ENCODE peak calls at places on chromosomes 1 and 21, in nine cellular contexts. M is left ventricle myocardium inferior, D is PC-3, P is left lung, Z is psoas muscle, Y is fibroblast of lung, F is AG09309, V is heart left ventricle, T is body of pancreas. R is an unnamed sample.

GRCh38 chr21:43775190-43775589 is 918 bp downstream of the CSTB start:
- DNase-seq in V (no peak), Y (no peak), Z (peak; percentile 45), P (no peak), T (no peak), F (no peak), M (no peak), D (no peak), R (no peak)

GRCh38 chr1:202023033-202023433 is 12.6 kb downstream of the ELF3 start:
- DNase-seq in F (no peak), Y (no peak), Z (no peak), P (peak; percentile 79), M (no peak), T (peak; percentile 78), V (no peak), D (peak; percentile 93), R (no peak)

GRCh38 chr21:15289896-15290841 is 225.4 kb upstream of the NRIP1 start:
- DNase-seq in F (no peak), D (no peak), T (peak; percentile 88), V (peak; percentile 63), M (peak; percentile 16), Y (no peak), P (peak; percentile 44), Z (peak; percentile 79), R (no peak)

GRCh38 chr1:239315623-239316217 is 70.6 kb upstream of the CHRM3 start:
- DNase-seq in Z (no peak), V (no peak), T (no peak), M (no peak), F (no peak), P (no peak), D (no peak), Y (no peak), R (no peak)

GRCh38 chr1:68174173-68175113 is 57.9 kb downstream of the WLS start:
- DNase-seq in D (peak; percentile 85), F (peak; percentile 87), Z (peak; percentile 63), T (peak; percentile 75), Y (peak; percentile 98), P (peak; percentile 51), M (no peak), V (no peak), R (peak; percentile 88)

GRCh38 chr1:11156958-11157357 is 32.2 kb upstream of the ANGPTL7 start:
- DNase-seq in F (no peak), P (no peak), V (no peak), D (no peak), Y (no peak), Z (no peak), M (no peak), T (no peak), R (no peak)

GRCh38 chr1:116252785-116253184 is 120.3 kb upstream of the ATP1A1 start:
- DNase-seq in P (no peak), F (no peak), V (no peak), M (no peak), T (no peak), D (no peak), Y (no peak), Z (no peak), R (no peak)

GRCh38 chr1:17662786-17663185 is 92.3 kb upstream of the ACTL8 start:
- DNase-seq in P (no peak), M (no peak), Z (no peak), T (no peak), Y (no peak), V (no peak), F (no peak), D (no peak), R (no peak)

GRCh38 chr1:93436496-93436895 is 11.4 kb upstream of the FNBP1L start:
- DNase-seq in Y (no peak), D (no peak), P (no peak), V (no peak), T (no peak), Z (no peak), M (no peak), F (no peak), R (no peak)

GRCh38 chr1:93434987-93435386 is 12.9 kb upstream of the FNBP1L start:
- DNase-seq in D (no peak), P (no peak), Y (no peak), M (no peak), V (no peak), Z (no peak), F (no peak), T (no peak), R (no peak)

GRCh38 chr1:93434088-93434487 is 13.8 kb upstream of the FNBP1L start:
- DNase-seq in D (no peak), P (no peak), Y (no peak), Z (no peak), M (no peak), V (no peak), T (no peak), F (no peak), R (no peak)

GRCh38 chr1:93435443-93435842 is 12.5 kb upstream of the FNBP1L start:
- DNase-seq in Z (no peak), T (no peak), M (no peak), D (no peak), F (no peak), V (no peak), Y (no peak), P (no peak), R (no peak)

DNA sequence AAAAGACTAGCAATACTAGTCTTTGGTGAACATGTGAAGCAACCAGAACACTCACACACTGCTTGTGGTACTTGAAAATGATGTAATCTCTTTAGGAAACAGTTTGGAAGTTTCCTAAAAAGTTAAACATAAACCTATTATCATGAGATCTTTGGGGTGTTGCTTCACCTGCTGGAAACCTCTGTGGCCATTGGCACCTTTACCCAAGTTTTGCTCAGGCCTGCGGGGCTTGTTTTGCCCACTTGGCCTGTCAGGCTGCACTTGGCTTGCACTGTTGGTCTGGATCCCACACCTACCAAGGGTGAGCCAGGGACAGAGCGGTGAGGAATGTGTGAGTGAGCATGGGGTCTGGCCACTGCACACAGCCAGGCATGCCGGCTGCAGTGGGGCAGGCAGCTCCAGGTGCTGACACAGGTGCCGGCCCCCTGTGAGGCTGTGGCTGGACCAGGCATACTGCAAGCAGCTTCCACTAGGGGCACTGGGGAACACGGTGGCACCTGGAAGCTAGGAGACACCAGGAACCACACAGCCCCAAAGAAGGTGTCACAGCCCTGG is 14.4 kb upstream of the FNBP1L start:
- DNase-seq in V (no peak), F (no peak), P (no peak), D (no peak), T (peak; percentile 65), Y (no peak), M (no peak), Z (no peak), R (no peak)
- TF ChIP-seq CTCF in V (no peak), F (peak; percentile 13), P (no peak), D (peak; percentile 29), T (peak; percentile 43), Y (no peak), M (peak; percentile 59), Z (no peak), R (peak; percentile 10)

DNA sequence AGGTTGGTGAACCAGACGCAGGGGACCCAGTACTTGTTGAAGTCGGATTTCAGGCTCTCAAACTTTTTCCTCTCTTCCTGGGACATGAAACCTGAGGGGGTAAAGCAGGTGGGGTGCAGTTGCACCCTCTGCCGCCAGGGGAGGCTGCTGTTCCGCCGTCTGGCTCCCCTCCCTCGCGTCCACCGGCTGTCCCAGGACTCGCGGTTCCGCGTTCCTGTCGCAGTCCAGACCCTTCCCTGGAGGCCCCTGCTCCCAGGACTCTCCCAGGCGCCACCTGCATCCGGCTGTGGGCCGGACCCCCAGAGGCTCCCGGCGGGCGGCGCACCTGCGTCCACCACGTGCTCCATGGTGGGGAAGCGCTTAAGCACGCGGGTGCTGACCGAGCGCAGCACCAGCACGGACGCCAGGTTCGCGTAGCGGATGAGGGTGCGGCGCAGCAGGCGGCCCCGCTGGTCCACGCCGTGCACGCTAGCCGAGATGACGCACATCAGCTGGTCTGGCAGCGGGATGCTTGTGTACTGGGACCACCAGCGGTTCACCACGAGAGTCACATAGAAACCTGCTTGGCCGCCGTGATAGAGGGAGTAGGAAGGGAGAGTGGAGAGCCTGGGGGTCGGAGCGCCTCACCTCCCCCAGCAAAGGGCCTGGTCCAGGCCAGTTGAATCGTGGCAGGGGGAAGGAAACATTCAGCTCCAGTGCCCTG is 1.7 kb downstream of the BEST4 start:
- DNase-seq in D (peak; percentile 29), M (peak; percentile 73), T (peak; percentile 84), Z (peak; percentile 85), V (peak; percentile 87), P (peak; percentile 68), F (no peak), Y (peak; percentile 68), R (no peak)
- H3K4me3 ChIP-seq in D (no peak overlapping the region), M (peak overlapping the region; percentile 68), T (no peak overlapping the region), Z (peak overlapping the region; percentile 68), V (peak overlapping the region; percentile 52), P (peak overlapping the region; percentile 41), F (peak overlapping the region; percentile 32), Y (peak overlapping the region; percentile 43), R (peak overlapping the region; percentile 50)

GRCh38 chr1:224357626-224358124 is 996 bp downstream of the CNIH4 start:
- DNase-seq in T (no peak), P (no peak), M (no peak), Y (peak; percentile 31), V (no peak), Z (no peak), D (peak; percentile 24), F (peak; percentile 47), R (no peak)

GRCh38 chr1:224359207-224359606 is 2.5 kb downstream of the CNIH4 start:
- DNase-seq in V (no peak), M (no peak), D (no peak), Z (no peak), F (no peak), P (no peak), T (no peak), Y (no peak), R (no peak)

GRCh38 chr1:224353975-224354930 is 2.4 kb upstream of the CNIH4 start:
- DNase-seq in Z (no peak), D (no peak), T (no peak), V (no peak), M (no peak), Y (no peak), F (no peak), P (no peak), R (no peak)

GRCh38 chr1:224358288-224358687 is 1.6 kb downstream of the CNIH4 start:
- DNase-seq in V (no peak), P (no peak), D (no peak), Z (no peak), Y (no peak), F (no peak), T (no peak), M (no peak), R (no peak)

DNA sequence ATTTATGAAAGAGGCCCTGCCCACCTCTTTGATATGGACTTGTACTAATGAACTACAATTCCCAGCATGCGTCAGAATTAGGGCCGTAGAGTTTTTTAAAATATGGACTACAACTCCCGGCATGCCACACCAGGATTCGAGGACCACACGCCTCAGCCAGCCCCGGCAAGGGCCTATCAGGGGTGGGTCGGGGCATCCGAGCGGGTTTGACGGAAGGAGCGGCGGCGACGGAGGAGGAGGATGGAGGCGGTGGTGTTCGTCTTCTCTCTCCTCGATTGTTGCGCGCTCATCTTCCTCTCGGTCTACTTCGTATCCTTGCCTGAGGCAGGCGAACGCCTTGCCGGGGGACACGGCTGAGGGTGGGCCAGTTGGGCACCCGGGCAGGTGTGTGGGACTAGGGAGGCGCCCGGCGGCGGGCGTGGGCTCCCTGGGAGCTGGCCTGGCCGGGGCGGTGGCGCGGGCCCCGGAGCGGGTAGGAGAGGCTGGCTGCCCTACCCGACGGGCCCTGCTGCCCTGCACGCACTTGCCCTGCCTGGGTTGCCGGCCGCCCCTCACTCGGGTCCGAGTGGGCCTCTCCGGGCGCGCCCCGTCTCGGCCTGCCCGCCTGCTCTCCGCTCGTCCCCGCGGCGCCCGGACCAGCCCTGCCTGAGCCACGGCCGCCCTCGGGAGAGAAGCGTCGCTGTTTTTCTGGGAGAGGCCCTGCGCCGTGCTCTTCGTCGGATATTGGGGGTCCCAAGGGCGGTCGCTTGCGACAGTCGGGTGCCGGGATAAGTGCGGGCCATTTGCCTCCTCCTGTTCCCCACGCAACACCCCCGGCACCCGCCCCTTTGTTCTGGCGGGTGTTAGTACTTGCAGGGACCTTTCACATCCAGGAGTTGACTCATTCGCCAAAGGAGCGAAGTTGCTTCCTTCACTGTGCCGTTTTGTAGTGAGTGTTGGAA is at the start of gene CNIH4:
- DNase-seq in M (peak; percentile 88), T (peak; percentile 91), V (peak; percentile 95), Y (peak; percentile 96), P (peak; percentile 94), D (peak; percentile 98), F (peak; percentile 80), Z (peak; percentile 94), R (peak; percentile 79)
- TF ChIP-seq CTCF in M (no peak), T (no peak), V (no peak), Y (no peak), P (no peak), D (no peak), F (no peak), Z (no peak), R (no peak)

DNA sequence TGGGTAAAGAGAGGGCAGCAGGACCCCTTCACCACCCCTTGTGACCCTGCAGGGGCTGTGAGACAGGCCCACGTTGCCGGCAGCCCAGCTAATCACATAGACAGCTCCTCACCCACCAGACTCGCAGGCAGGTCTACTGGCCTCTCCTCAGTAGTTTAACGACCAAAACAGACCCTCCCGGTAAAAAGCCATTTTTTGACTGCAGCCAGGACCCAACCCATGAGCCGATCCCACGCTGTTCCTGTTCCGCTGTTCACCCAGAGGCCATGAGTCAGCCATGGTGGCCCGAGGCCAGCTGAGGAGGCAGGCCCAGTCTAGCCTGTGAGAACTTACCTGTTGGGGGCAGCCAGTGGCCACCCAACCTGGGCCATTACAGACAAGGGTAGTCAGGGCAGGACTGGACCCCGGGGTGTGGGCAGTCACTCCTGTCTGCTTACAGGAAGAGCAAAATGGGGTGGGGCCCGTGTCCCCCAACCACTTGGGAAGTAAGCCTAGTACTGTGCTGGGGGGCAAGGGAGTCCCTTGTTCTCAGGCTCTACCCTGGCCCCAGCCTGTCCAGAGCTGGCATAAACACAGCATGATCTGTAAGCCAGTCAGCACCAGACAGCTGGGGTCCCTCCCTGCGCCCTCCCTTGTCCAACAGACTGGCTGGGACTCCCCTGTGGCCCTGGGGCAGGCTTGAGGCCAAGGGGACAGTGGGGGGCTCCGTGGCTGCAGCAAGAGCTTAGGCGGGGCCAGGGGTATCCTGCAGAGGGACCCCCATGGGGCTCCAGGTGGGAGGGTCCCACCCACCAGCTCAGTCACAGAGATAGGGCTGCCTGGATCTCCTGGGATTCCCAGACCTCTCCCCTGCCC is 61.9 kb downstream of the WNT9A start:
- DNase-seq in T (peak; percentile 34), D (peak; percentile 97), F (no peak), Z (peak; percentile 84), M (peak; percentile 79), V (peak; percentile 81), Y (peak; percentile 64), P (peak; percentile 55), R (no peak)
- H3K4me3 ChIP-seq in T (no peak overlapping the region), D (no peak overlapping the region), F (no peak overlapping the region), Z (no peak overlapping the region), M (peak overlapping the region; percentile 70), V (peak overlapping the region; percentile 60), Y (no peak overlapping the region), P (no peak overlapping the region), R (no peak overlapping the region)

R was measured in AG04449.